ENCODE peak calls at places on chromosomes 3 and 15, in ten cellular contexts. L is left colon, K is NCI-H524, X is mesenteric fat pad, H is omental fat pad, N is AG09319, B is EL, T is erythroblast, G is SIG-M5, M is IMR-90. E is an unnamed sample.

GRCh38 chr3:10334042-10334441 is 13.1 kb upstream of the SEC13 start:
- DNase-seq in G (no peak), M (no peak), X (no peak), K (no peak), L (no peak), T (no peak), H (no peak), B (no peak), N (no peak), E (no peak)

GRCh38 chr3:8460815-8461482 is 40.7 kb upstream of the LMCD1 start:
- DNase-seq in M (peak), H (no peak), T (no peak), G (no peak), L (no peak), K (no peak), N (no peak), B (peak), X (no peak), E (no peak)

GRCh38 chr3:48369685-48370329 is 2.2 kb upstream of the FBXW12 start:
- DNase-seq in K (peak), T (no peak), N (no peak), L (peak), G (no peak), X (no peak), B (no peak), H (no peak), M (no peak), E (no peak)

GRCh38 chr3:37072892-37073291 is 79.6 kb downstream of the MLH1 start:
- DNase-seq in M (peak), L (peak), N (peak), X (no peak), K (no peak), H (no peak), G (no peak), T (no peak), B (peak), E (no peak)

GRCh38 chr3:61765109-61765876 is 203.9 kb downstream of the PTPRG start:
- DNase-seq in L (no peak), B (no peak), M (no peak), K (no peak), T (no peak), N (no peak), X (no peak), G (no peak), H (no peak), E (no peak)

GRCh38 chr3:31081031-31081662 is 186.7 kb upstream of the GADL1 start:
- DNase-seq in T (no peak), M (no peak), K (no peak), X (no peak), G (no peak), H (no peak), B (no peak), N (no peak), L (no peak), E (no peak)

GRCh38 chr3:16134173-16134928 is 40.1 kb upstream of the GALNT15 start:
- DNase-seq in B (no peak), H (no peak), X (no peak), L (no peak), M (no peak), N (no peak), K (peak), T (no peak), G (no peak), E (no peak)

GRCh38 chr3:37863949-37864822 is 2.5 kb downstream of the CTDSPL start:
- DNase-seq in T (no peak), K (peak), N (no peak), H (no peak), B (peak), M (no peak), X (no peak), L (no peak), G (no peak), E (no peak)

GRCh38 chr15:48442011-48442410 is 110.8 kb downstream of the DUT start:
- DNase-seq in N (no peak), G (no peak), T (no peak), X (no peak), H (no peak), M (peak), K (no peak), B (no peak), L (no peak), E (no peak)

GRCh38 chr3:112632596-112632995 is 8.3 kb downstream of the CCDC80 start:
- DNase-seq in B (no peak), M (peak), H (no peak), L (no peak), N (no peak), G (no peak), T (no peak), K (no peak), X (no peak), E (no peak)